ENCODE peak calls at places on chromosomes 11 and 22, in seven cellular contexts. One of them, this sample, is unnamed.
A peak's percentile ranks its signal among the peaks of the same experiment; 100 is the strongest.

GRCh38 chr22:20530368-20531153 is 23.2 kb downstream of the MED15 start:
- DNase-seq in K562: no peak
- DNase-seq in heart left ventricle: no peak
- DNase-seq in left ventricle myocardium inferior: no peak
- DNase-seq in aorta: no peak
- DNase-seq in hepatocyte: peak; percentile 65
- DNase-seq in astrocyte: peak; percentile 85
- DNase-seq in this sample: no peak

GRCh38 chr11:124923296-124923695 is 4.2 kb downstream of the HEPN1 start:
- DNase-seq in K562: no peak
- DNase-seq in heart left ventricle: no peak
- DNase-seq in left ventricle myocardium inferior: no peak
- DNase-seq in aorta: no peak
- DNase-seq in hepatocyte: no peak
- DNase-seq in astrocyte: no peak
- DNase-seq in this sample: no peak

GRCh38 chr11:72202571-72202970 is 10.6 kb downstream of the FOLR1 start:
- DNase-seq in K562: no peak
- DNase-seq in heart left ventricle: no peak
- DNase-seq in left ventricle myocardium inferior: no peak
- DNase-seq in aorta: no peak
- DNase-seq in hepatocyte: no peak
- DNase-seq in astrocyte: no peak
- DNase-seq in this sample: no peak

GRCh38 chr11:117600976-117601708 is 195.9 kb downstream of the DSCAML1 start:
- DNase-seq in K562: no peak
- DNase-seq in heart left ventricle: no peak
- DNase-seq in left ventricle myocardium inferior: no peak
- DNase-seq in aorta: no peak
- DNase-seq in hepatocyte: no peak
- DNase-seq in astrocyte: no peak
- DNase-seq in this sample: no peak

GRCh38 chr11:95991545-95991944 is 67.6 kb upstream of the MTMR2 start:
- DNase-seq in K562: no peak
- DNase-seq in heart left ventricle: no peak
- DNase-seq in left ventricle myocardium inferior: no peak
- DNase-seq in aorta: no peak
- DNase-seq in hepatocyte: no peak
- DNase-seq in astrocyte: peak; percentile 60
- DNase-seq in this sample: no peak

GRCh38 chr11:2135648-2136201 is 3.5 kb downstream of the IGF2 start:
- DNase-seq in K562: no peak
- DNase-seq in heart left ventricle: no peak
- DNase-seq in left ventricle myocardium inferior: peak; percentile 11
- DNase-seq in aorta: no peak
- DNase-seq in hepatocyte: peak; percentile 46
- DNase-seq in astrocyte: no peak
- DNase-seq in this sample: no peak

GRCh38 chr22:44344407-44344806 is 31.7 kb upstream of the SHISAL1 start:
- DNase-seq in K562: no peak
- DNase-seq in heart left ventricle: no peak
- DNase-seq in left ventricle myocardium inferior: no peak
- DNase-seq in aorta: no peak
- DNase-seq in hepatocyte: no peak
- DNase-seq in astrocyte: no peak
- DNase-seq in this sample: no peak

GRCh38 chr11:95128602-95129001 is 39.0 kb downstream of the ENDOD1 start:
- DNase-seq in K562: no peak
- DNase-seq in heart left ventricle: no peak
- DNase-seq in left ventricle myocardium inferior: no peak
- DNase-seq in aorta: no peak
- DNase-seq in hepatocyte: no peak
- DNase-seq in astrocyte: no peak
- DNase-seq in this sample: no peak

GRCh38 chr11:73262851-73263495 is 9.2 kb upstream of the P2RY6 start:
- DNase-seq in K562: no peak
- DNase-seq in heart left ventricle: peak; percentile 11
- DNase-seq in left ventricle myocardium inferior: no peak
- DNase-seq in aorta: no peak
- DNase-seq in hepatocyte: no peak
- DNase-seq in astrocyte: peak; percentile 14
- DNase-seq in this sample: no peak

GRCh38 chr22:34283844-34284243 is 363.6 kb upstream of the LARGE1 start:
- DNase-seq in K562: no peak
- DNase-seq in heart left ventricle: no peak
- DNase-seq in left ventricle myocardium inferior: no peak
- DNase-seq in aorta: no peak
- DNase-seq in hepatocyte: no peak
- DNase-seq in astrocyte: no peak
- DNase-seq in this sample: no peak

GRCh38 chr11:107924306-107924705 is 3.9 kb upstream of the RAB39A start:
- DNase-seq in K562: no peak
- DNase-seq in heart left ventricle: no peak
- DNase-seq in left ventricle myocardium inferior: no peak
- DNase-seq in aorta: no peak
- DNase-seq in hepatocyte: no peak
- DNase-seq in astrocyte: no peak
- DNase-seq in this sample: no peak

GRCh38 chr22:27771637-27772369 is 29.8 kb downstream of the MN1 start:
- DNase-seq in K562: no peak
- DNase-seq in heart left ventricle: no peak
- DNase-seq in left ventricle myocardium inferior: no peak
- DNase-seq in aorta: no peak
- DNase-seq in hepatocyte: no peak
- DNase-seq in astrocyte: no peak
- DNase-seq in this sample: no peak

GRCh38 chr22:50192056-50192824 is 6.5 kb downstream of the TRABD start:
- DNase-seq in K562: no peak
- DNase-seq in heart left ventricle: no peak
- DNase-seq in left ventricle myocardium inferior: no peak
- DNase-seq in aorta: no peak
- DNase-seq in hepatocyte: no peak
- DNase-seq in astrocyte: no peak
- DNase-seq in this sample: no peak

GRCh38 chr22:44159230-44159629 is 21.5 kb upstream of the PARVG start:
- DNase-seq in K562: no peak
- DNase-seq in heart left ventricle: no peak
- DNase-seq in left ventricle myocardium inferior: no peak
- DNase-seq in aorta: no peak
- DNase-seq in hepatocyte: no peak
- DNase-seq in astrocyte: peak; percentile 25
- DNase-seq in this sample: peak; percentile 44

GRCh38 chr11:116948375-116948774 is 111.0 kb upstream of the APOA1 start:
- DNase-seq in K562: no peak
- DNase-seq in heart left ventricle: no peak
- DNase-seq in left ventricle myocardium inferior: no peak
- DNase-seq in aorta: no peak
- DNase-seq in hepatocyte: no peak
- DNase-seq in astrocyte: peak; percentile 25
- DNase-seq in this sample: no peak

GRCh38 chr11:132604446-132604845 is 927.9 kb downstream of the OPCML start:
- DNase-seq in K562: no peak
- DNase-seq in heart left ventricle: no peak
- DNase-seq in left ventricle myocardium inferior: no peak
- DNase-seq in aorta: no peak
- DNase-seq in hepatocyte: no peak
- DNase-seq in astrocyte: peak; percentile 84
- DNase-seq in this sample: no peak

GRCh38 chr22:36365020-36365411 is 22.8 kb downstream of the MYH9 start:
- DNase-seq in K562: peak; percentile 82
- DNase-seq in heart left ventricle: no peak
- DNase-seq in left ventricle myocardium inferior: peak; percentile 44
- DNase-seq in aorta: peak; percentile 89
- DNase-seq in hepatocyte: peak; percentile 91
- DNase-seq in astrocyte: peak; percentile 97
- DNase-seq in this sample: peak; percentile 90

GRCh38 chr11:78292109-78292803 is 103.5 kb downstream of the USP35 start:
- DNase-seq in K562: peak; percentile 95
- DNase-seq in heart left ventricle: no peak
- DNase-seq in left ventricle myocardium inferior: no peak
- DNase-seq in aorta: no peak
- DNase-seq in hepatocyte: no peak
- DNase-seq in astrocyte: no peak
- DNase-seq in this sample: no peak

DNA sequence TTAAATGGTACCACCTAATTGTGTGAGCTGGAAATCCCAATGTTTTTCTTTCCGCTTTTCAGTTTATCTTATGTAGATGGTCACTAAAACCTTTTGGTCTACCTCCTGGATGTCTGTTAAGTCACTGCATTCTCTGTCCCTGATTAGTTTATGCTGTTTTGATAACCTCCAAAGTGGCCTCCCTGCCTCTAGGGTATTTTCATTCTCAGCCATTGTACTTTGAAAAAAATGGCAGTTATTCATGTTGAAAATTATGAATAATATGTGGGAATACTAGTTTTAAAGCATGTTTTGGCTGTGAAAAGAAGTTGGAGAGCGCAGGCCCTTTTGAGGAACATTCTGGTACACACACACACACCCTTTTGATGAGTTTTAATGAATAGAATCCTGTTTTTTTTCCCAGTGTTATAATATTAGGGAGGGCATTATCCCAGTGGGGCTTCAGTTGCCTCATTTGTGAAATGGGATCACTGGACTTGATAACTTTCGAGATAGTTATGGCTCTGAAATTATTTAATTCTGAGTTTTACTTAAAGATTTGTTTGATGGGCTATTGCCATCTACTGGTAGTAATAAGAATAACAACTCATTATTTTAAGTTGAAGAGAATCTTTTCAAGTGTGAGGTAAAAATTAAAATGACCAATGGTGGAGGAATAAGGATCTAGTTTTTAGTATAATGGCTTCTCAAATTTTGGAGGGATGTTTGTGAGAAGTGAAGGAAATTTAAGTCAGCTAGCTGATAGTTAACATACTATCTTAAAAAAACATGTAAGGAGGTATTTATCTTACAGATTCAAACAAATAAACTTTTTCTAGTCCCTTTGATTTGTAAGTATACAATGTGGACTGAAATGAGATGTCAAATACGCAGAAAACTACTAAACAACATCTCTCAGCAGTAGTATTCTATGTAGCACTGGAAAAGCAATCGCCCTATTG is 3.9 kb downstream of the FDX1 start:
- DNase-seq in K562: no peak
- DNase-seq in heart left ventricle: no peak
- DNase-seq in left ventricle myocardium inferior: no peak
- DNase-seq in aorta: no peak
- DNase-seq in hepatocyte: no peak
- DNase-seq in astrocyte: no peak
- DNase-seq in this sample: peak; percentile 48
- H3K27ac ChIP-seq in K562: no peak overlapping the region
- H3K27ac ChIP-seq in heart left ventricle: no peak overlapping the region
- H3K27ac ChIP-seq in left ventricle myocardium inferior: no peak overlapping the region
- H3K27ac ChIP-seq in aorta: no peak overlapping the region
- H3K27ac ChIP-seq in hepatocyte: peak overlapping the region; percentile 28
- H3K27ac ChIP-seq in astrocyte: no peak overlapping the region
- H3K27ac ChIP-seq in this sample: no peak overlapping the region

GRCh38 chr11:86938900-86939880 is 16.0 kb downstream of the FZD4 start:
- DNase-seq in K562: peak; percentile 81
- DNase-seq in heart left ventricle: no peak
- DNase-seq in left ventricle myocardium inferior: no peak
- DNase-seq in aorta: no peak
- DNase-seq in hepatocyte: peak; percentile 73
- DNase-seq in astrocyte: no peak
- DNase-seq in this sample: peak; percentile 75
- H3K4me3 ChIP-seq in K562: no peak overlapping the region
- H3K4me3 ChIP-seq in heart left ventricle: no peak overlapping the region
- H3K4me3 ChIP-seq in left ventricle myocardium inferior: peak overlapping the region; percentile 52
- H3K4me3 ChIP-seq in aorta: no peak overlapping the region
- H3K4me3 ChIP-seq in hepatocyte: no peak overlapping the region
- H3K4me3 ChIP-seq in astrocyte: no peak overlapping the region
- H3K4me3 ChIP-seq in this sample: no peak overlapping the region

GRCh38 chr11:57791321-57792059 is 29.9 kb downstream of the CTNND1 start:
- DNase-seq in K562: no peak
- DNase-seq in heart left ventricle: no peak
- DNase-seq in left ventricle myocardium inferior: no peak
- DNase-seq in aorta: no peak
- DNase-seq in hepatocyte: no peak
- DNase-seq in astrocyte: no peak
- DNase-seq in this sample: no peak

GRCh38 chr11:57792870-57793269 is 31.3 kb downstream of the CTNND1 start:
- DNase-seq in K562: no peak
- DNase-seq in heart left ventricle: no peak
- DNase-seq in left ventricle myocardium inferior: no peak
- DNase-seq in aorta: no peak
- DNase-seq in hepatocyte: no peak
- DNase-seq in astrocyte: no peak
- DNase-seq in this sample: no peak

GRCh38 chr11:57792060-57792541 is 30.5 kb downstream of the CTNND1 start:
- DNase-seq in K562: peak; percentile 44
- DNase-seq in heart left ventricle: peak; percentile 55
- DNase-seq in left ventricle myocardium inferior: peak; percentile 74
- DNase-seq in aorta: peak; percentile 87
- DNase-seq in hepatocyte: no peak
- DNase-seq in astrocyte: peak; percentile 67
- DNase-seq in this sample: peak; percentile 49

GRCh38 chr11:57798905-57799559 is 37.4 kb downstream of the CTNND1 start:
- DNase-seq in K562: peak; percentile 59
- DNase-seq in heart left ventricle: peak; percentile 53
- DNase-seq in left ventricle myocardium inferior: no peak
- DNase-seq in aorta: no peak
- DNase-seq in hepatocyte: peak; percentile 78
- DNase-seq in astrocyte: peak; percentile 68
- DNase-seq in this sample: no peak

GRCh38 chr11:57793711-57794110 is 32.1 kb downstream of the CTNND1 start:
- DNase-seq in K562: no peak
- DNase-seq in heart left ventricle: no peak
- DNase-seq in left ventricle myocardium inferior: no peak
- DNase-seq in aorta: no peak
- DNase-seq in hepatocyte: no peak
- DNase-seq in astrocyte: no peak
- DNase-seq in this sample: no peak
- H3K4me1 ChIP-seq in K562: peaks cover 6% of the 10 kb centered on the region
- H3K4me1 ChIP-seq in heart left ventricle: peaks cover 64% of the 10 kb centered on the region
- H3K4me1 ChIP-seq in left ventricle myocardium inferior: peaks cover 84% of the 10 kb centered on the region
- H3K4me1 ChIP-seq in aorta: peaks cover 4% of the 10 kb centered on the region
- H3K4me1 ChIP-seq in hepatocyte: peaks cover 37% of the 10 kb centered on the region
- H3K4me1 ChIP-seq in astrocyte: peaks cover 8% of the 10 kb centered on the region
- H3K4me1 ChIP-seq in this sample: peaks cover 5% of the 10 kb centered on the region

GRCh38 chr11:66317322-66317765 is 500 bp upstream of the CD248 start:
- DNase-seq in K562: no peak
- DNase-seq in heart left ventricle: peak; percentile 65
- DNase-seq in left ventricle myocardium inferior: peak; percentile 67
- DNase-seq in aorta: no peak
- DNase-seq in hepatocyte: peak; percentile 61
- DNase-seq in astrocyte: no peak
- DNase-seq in this sample: peak; percentile 87

GRCh38 chr11:66316849-66317251 is at the start of gene CD248:
- DNase-seq in K562: no peak
- DNase-seq in heart left ventricle: peak; percentile 85
- DNase-seq in left ventricle myocardium inferior: peak; percentile 87
- DNase-seq in aorta: peak; percentile 90
- DNase-seq in hepatocyte: peak; percentile 84
- DNase-seq in astrocyte: no peak
- DNase-seq in this sample: peak; percentile 94

GRCh38 chr11:66314561-66315497 is 2.0 kb downstream of the CD248 start:
- DNase-seq in K562: no peak
- DNase-seq in heart left ventricle: no peak
- DNase-seq in left ventricle myocardium inferior: no peak
- DNase-seq in aorta: no peak
- DNase-seq in hepatocyte: no peak
- DNase-seq in astrocyte: no peak
- DNase-seq in this sample: no peak

GRCh38 chr11:66315498-66315885 is 1.4 kb downstream of the CD248 start:
- DNase-seq in K562: no peak
- DNase-seq in heart left ventricle: no peak
- DNase-seq in left ventricle myocardium inferior: no peak
- DNase-seq in aorta: no peak
- DNase-seq in hepatocyte: no peak
- DNase-seq in astrocyte: no peak
- DNase-seq in this sample: no peak

GRCh38 chr11:66315921-66316811 is 678 bp downstream of the CD248 start:
- DNase-seq in K562: no peak
- DNase-seq in heart left ventricle: no peak
- DNase-seq in left ventricle myocardium inferior: no peak
- DNase-seq in aorta: no peak
- DNase-seq in hepatocyte: no peak
- DNase-seq in astrocyte: no peak
- DNase-seq in this sample: no peak
- H3K27ac ChIP-seq in K562: no peak overlapping the region
- H3K27ac ChIP-seq in heart left ventricle: peak overlapping the region; percentile 93
- H3K27ac ChIP-seq in left ventricle myocardium inferior: peak overlapping the region; percentile 92
- H3K27ac ChIP-seq in aorta: no peak overlapping the region
- H3K27ac ChIP-seq in hepatocyte: peak overlapping the region; percentile 97
- H3K27ac ChIP-seq in astrocyte: peak overlapping the region; percentile 50
- H3K27ac ChIP-seq in this sample: no peak overlapping the region